ENCODE peak calls at places on chromosomes 11 and 22, in four cellular contexts. B is GM23248, H is fibroblast of lung, K is HCT116. T is an unnamed sample.

GRCh38 chr22:36052505-36052941 is 23.9 kb upstream of the RBFOX2 start:
- DNase-seq in B (peak; percentile 78), H (no peak), K (peak; percentile 77), T (peak; percentile 91)

GRCh38 chr11:1979607-1980006 is 18.0 kb downstream of the H19 start:
- DNase-seq in B (no peak), H (no peak), K (no peak), T (no peak)

GRCh38 chr22:41780714-41781507 is 19.6 kb upstream of the CCDC134 start:
- DNase-seq in B (peak; percentile 64), H (peak; percentile 33), K (no peak), T (no peak)

GRCh38 chr11:86638673-86639072 is 33.7 kb downstream of the ME3 start:
- DNase-seq in B (no peak), H (no peak), K (no peak), T (no peak)

GRCh38 chr22:48960981-48961655 is 866.6 kb downstream of the BRD1 start:
- DNase-seq in B (no peak), H (no peak), K (no peak), T (no peak)

GRCh38 chr11:33970984-33971466 is 79.1 kb upstream of the LMO2 start:
- DNase-seq in B (peak; percentile 83), H (peak; percentile 62), K (peak; percentile 64), T (peak; percentile 42)

GRCh38 chr11:32671051-32671450 is 87.4 kb downstream of the EIF3M start:
- DNase-seq in B (no peak), H (no peak), K (no peak), T (no peak)

GRCh38 chr22:20748820-20749428 is 25.0 kb upstream of the SERPIND1 start:
- DNase-seq in B (peak; percentile 5), H (no peak), K (no peak), T (no peak)

GRCh38 chr11:133522344-133522743 is 10.0 kb downstream of the OPCML start:
- DNase-seq in B (no peak), H (no peak), K (no peak), T (no peak)

GRCh38 chr22:27748355-27749168 is 53.0 kb downstream of the MN1 start:
- DNase-seq in B (peak; percentile 87), H (peak; percentile 58), K (no peak), T (peak; percentile 76)

GRCh38 chr11:416051-416756 is 1.4 kb upstream of the SIGIRR start:
- DNase-seq in B (no peak), H (no peak), K (no peak), T (no peak)
- H3K4me3 ChIP-seq in B (peak overlapping the region; percentile 64), H (no peak overlapping the region), K (peak overlapping the region; percentile 66), T (peak overlapping the region; percentile 56)

GRCh38 chr22:44074286-44074984 is 50.3 kb downstream of the PARVB start:
- DNase-seq in B (no peak), H (no peak), K (no peak), T (no peak)
- H3K79me2 ChIP-seq in B (peaks cover 90% of the 10 kb centered on the region), H (no peaks in the 10 kb centered on the region), K (no peaks in the 10 kb centered on the region), T (no peaks in the 10 kb centered on the region)

DNA sequence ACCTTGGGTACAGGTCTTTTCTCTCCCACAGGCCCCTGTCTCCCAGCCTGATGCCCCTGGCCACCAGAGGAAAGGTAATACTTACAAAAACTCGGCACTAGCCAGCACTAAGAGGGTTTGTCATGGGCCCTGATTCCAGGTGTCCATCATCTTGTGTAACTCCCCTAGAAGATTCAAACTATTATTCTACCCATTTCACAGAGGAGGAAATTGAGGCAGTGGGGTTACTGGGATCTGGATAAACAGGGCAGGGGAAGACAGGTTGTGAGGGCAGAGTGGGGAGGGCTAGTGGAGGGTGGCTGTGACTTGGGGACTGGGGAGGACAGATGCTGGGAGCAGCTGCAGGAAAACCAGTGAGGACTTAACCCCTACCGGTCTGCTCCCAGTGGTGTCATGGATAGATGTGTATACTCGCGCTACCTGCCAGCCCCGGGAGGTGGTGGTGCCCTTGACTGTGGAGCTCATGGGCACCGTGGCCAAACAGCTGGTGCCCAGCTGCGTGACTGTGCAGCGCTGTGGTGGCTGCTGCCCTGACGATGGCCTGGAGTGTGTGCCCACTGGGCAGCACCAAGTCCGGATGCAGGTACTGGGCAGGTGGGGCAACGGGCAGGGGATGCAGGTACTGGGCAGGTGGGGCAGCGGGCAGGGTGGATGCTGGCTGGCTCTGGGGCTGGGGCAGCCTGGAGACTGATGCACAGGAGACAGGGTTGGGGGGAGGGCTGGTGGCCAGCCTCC is 1.2 kb downstream of the VEGFB start:
- DNase-seq in B (no peak), H (no peak), K (no peak), T (no peak)
- H3K4me3 ChIP-seq in B (peak overlapping the region; percentile 82), H (peak overlapping the region; percentile 54), K (peak overlapping the region; percentile 55), T (peak overlapping the region; percentile 51)

DNA sequence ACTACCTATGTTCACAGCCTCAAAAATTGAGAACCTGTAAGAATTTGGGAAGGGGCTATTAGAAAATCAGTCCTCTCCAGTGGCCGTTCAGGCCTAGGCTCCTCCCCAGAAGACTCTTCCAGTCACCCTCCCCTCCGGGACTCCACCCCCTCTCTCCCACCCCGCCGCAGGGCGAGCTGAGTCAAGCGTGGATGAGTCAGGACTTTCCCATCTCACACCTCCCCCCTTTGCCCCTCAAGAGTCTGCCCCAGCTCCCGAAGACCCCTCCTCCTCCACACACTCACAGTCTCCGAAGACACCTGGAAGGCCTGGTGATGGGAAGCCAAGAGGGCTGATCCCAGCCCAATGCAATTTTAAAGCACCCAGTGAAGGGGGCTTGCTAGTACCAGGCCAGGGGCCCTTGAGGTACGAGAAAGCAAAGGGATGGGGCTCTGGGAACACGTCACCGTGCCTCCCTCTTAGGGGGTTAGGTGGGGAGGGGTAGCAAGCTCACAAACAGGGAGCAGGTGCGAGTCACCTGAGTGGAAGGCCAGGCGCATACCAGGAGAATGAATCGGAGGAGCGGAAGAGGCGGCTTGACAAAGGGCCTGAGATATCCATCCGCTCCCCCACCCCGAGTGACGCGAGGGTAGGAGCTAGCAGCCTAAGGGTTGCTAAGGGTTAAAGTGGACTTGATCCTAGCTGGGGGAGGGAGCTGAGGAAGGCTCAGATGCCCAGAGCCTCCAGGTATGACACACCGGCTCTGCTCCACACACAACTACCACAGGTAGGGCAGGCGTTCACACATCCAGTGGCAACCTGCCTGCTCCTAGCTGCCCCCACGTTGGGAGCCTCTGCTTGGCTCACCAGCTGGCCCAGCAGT is 13.6 kb downstream of the BCL9L start:
- DNase-seq in B (peak; percentile 96), H (peak; percentile 86), K (peak; percentile 96), T (peak; percentile 99)
- H3K79me2 ChIP-seq in B (peaks cover 82% of the 10 kb centered on the region), H (peaks cover 81% of the 10 kb centered on the region), K (peaks cover 86% of the 10 kb centered on the region), T (peaks cover 79% of the 10 kb centered on the region)

GRCh38 chr11:103907548-103908455 is 128.6 kb upstream of the DDI1 start:
- DNase-seq in B (peak; percentile 55), H (peak; percentile 31), K (no peak), T (peak; percentile 6)
- H3K4me3 ChIP-seq in B (no peak overlapping the region), H (no peak overlapping the region), K (no peak overlapping the region), T (no peak overlapping the region)